ENCODE peak calls at places on chromosomes 7 and 10, in five cellular contexts. V, I, F, U and E are unnamed samples.

GRCh38 chr7:99625321-99625720 is 8.6 kb downstream of the ZSCAN25 start:
- DNase-seq in F (no peak), V (no peak), I (no peak), U (no peak), E (no peak)

GRCh38 chr7:125485223-125485622 is 555.6 kb upstream of the POT1 start:
- DNase-seq in F (no peak), V (no peak), I (no peak), U (no peak), E (no peak)

GRCh38 chr7:43385856-43386255 is 197.1 kb upstream of the STK17A start:
- DNase-seq in I (no peak), U (no peak), F (no peak), V (peak; percentile 43), E (peak; percentile 33)

GRCh38 chr10:58158806-58159205 is 108.9 kb downstream of the IPMK start:
- DNase-seq in F (no peak), V (peak; percentile 53), I (no peak), U (peak; percentile 28), E (peak; percentile 7)

GRCh38 chr7:2148189-2148588 is 84.6 kb downstream of the MAD1L1 start:
- DNase-seq in V (no peak), I (no peak), F (no peak), U (no peak), E (no peak)

GRCh38 chr10:48522011-48522765 is 82.7 kb downstream of the ARHGAP22 start:
- DNase-seq in U (no peak), V (no peak), I (no peak), F (no peak), E (no peak)

GRCh38 chr10:29555746-29556481 is 78.9 kb downstream of the SVIL start:
- DNase-seq in U (peak; percentile 24), I (no peak), V (peak; percentile 83), F (no peak), E (no peak)

GRCh38 chr7:44097064-44097932 is 6.8 kb upstream of the AEBP1 start:
- DNase-seq in F (no peak), I (peak; percentile 98), U (no peak), V (no peak), E (no peak)